ENCODE peak calls at places on chromosomes 13 and 19, in seven cellular contexts. W, Y, P, V, Q, D and N are unnamed samples.

GRCh38 chr19:35828694-35829301 is 16.2 kb upstream of the PRODH2 start:
- DNase-seq in W (peak), Y (peak), P (peak), V (peak), Q (peak), D (peak), N (peak)

GRCh38 chr19:788821-789472 is 8.3 kb upstream of the PTBP1 start:
- DNase-seq in W (no peak), Y (no peak), P (peak), V (no peak), Q (no peak), D (peak), N (no peak)

GRCh38 chr13:113445791-113446487 is 7.3 kb downstream of the ADPRHL1 start:
- DNase-seq in W (no peak), Y (no peak), P (no peak), V (peak), Q (no peak), D (no peak), N (no peak)

GRCh38 chr19:48867922-48868195 is 558 bp downstream of the PLEKHA4 start:
- DNase-seq in W (no peak), Y (no peak), P (no peak), V (peak), Q (no peak), D (no peak), N (no peak)

GRCh38 chr13:45367358-45367757 is 26.4 kb upstream of the TPT1 start:
- DNase-seq in W (no peak), Y (peak), P (peak), V (no peak), Q (peak), D (no peak), N (peak)

GRCh38 chr19:3458595-3459284 is 21.6 kb downstream of the SMIM24 start:
- DNase-seq in W (no peak), Y (no peak), P (no peak), V (peak), Q (no peak), D (no peak), N (no peak)

GRCh38 chr13:92313382-92313781 is 913.2 kb upstream of the GPC6 start:
- DNase-seq in W (no peak), Y (no peak), P (no peak), V (no peak), Q (no peak), D (no peak), N (no peak)

GRCh38 chr13:113040597-113041292 is 64.8 kb upstream of the F7 start:
- DNase-seq in W (no peak), Y (no peak), P (no peak), V (peak), Q (no peak), D (no peak), N (no peak)

GRCh38 chr19:3632739-3633558 is 6.4 kb upstream of the CACTIN start:
- DNase-seq in W (no peak), Y (no peak), P (no peak), V (peak), Q (no peak), D (no peak), N (no peak)

GRCh38 chr19:19405919-19406877 is 723 bp downstream of the GATAD2A start:
- DNase-seq in W (no peak), Y (no peak), P (peak), V (peak), Q (peak), D (no peak), N (peak)

GRCh38 chr13:109243311-109243951 is 543.0 kb downstream of the IRS2 start:
- DNase-seq in W (no peak), Y (no peak), P (no peak), V (no peak), Q (peak), D (no peak), N (peak)

GRCh38 chr19:41957161-41957837 is 1.8 kb downstream of the RABAC1 start:
- DNase-seq in W (no peak), Y (no peak), P (no peak), V (no peak), Q (no peak), D (no peak), N (no peak)

GRCh38 chr13:52001120-52001731 is 10.0 kb downstream of the ATP7B start:
- DNase-seq in W (peak), Y (no peak), P (no peak), V (no peak), Q (peak), D (no peak), N (peak)

GRCh38 chr13:30847697-30848307 is 58.3 kb upstream of the MEDAG start:
- DNase-seq in W (no peak), Y (no peak), P (no peak), V (no peak), Q (peak), D (no peak), N (peak)

GRCh38 chr19:46065486-46065885 is 24.7 kb upstream of the IGFL4 start:
- DNase-seq in W (no peak), Y (no peak), P (no peak), V (no peak), Q (peak), D (no peak), N (peak)

GRCh38 chr13:102913924-102914628 is 68.2 kb downstream of the ERCC5 start:
- DNase-seq in W (no peak), Y (no peak), P (no peak), V (no peak), Q (peak), D (no peak), N (peak)

GRCh38 chr19:6088677-6089063 is 21.6 kb downstream of the RFX2 start:
- DNase-seq in W (no peak), Y (no peak), P (no peak), V (no peak), Q (peak), D (no peak), N (peak)

GRCh38 chr19:17468302-17469091 is 1.8 kb upstream of the SLC27A1 start:
- DNase-seq in W (no peak), Y (no peak), P (peak), V (peak), Q (no peak), D (no peak), N (no peak)

GRCh38 chr19:46992699-46993535 is 26.7 kb upstream of the NPAS1 start:
- DNase-seq in W (no peak), Y (no peak), P (peak), V (peak), Q (no peak), D (no peak), N (no peak)

GRCh38 chr19:1608414-1609391 is 3.4 kb upstream of the UQCR11 start:
- DNase-seq in W (no peak), Y (no peak), P (no peak), V (no peak), Q (peak), D (no peak), N (no peak)

GRCh38 chr13:70188567-70188966 is 80.3 kb upstream of the KLHL1 start:
- DNase-seq in W (no peak), Y (no peak), P (no peak), V (no peak), Q (no peak), D (no peak), N (peak)

GRCh38 chr19:39845172-39845571 is 1.0 kb downstream of the FBL start:
- DNase-seq in W (no peak), Y (no peak), P (no peak), V (no peak), Q (peak), D (no peak), N (no peak)

GRCh38 chr19:31350033-31350692 is 927 bp upstream of the TSHZ3 start:
- DNase-seq in W (no peak), Y (no peak), P (peak), V (peak), Q (no peak), D (no peak), N (no peak)

GRCh38 chr13:110536006-110536693 is 25.4 kb downstream of the RAB20 start:
- DNase-seq in W (peak), Y (no peak), P (no peak), V (no peak), Q (no peak), D (no peak), N (no peak)

GRCh38 chr19:49502866-49503581 is 6.8 kb downstream of the RPS11 start:
- DNase-seq in W (peak), Y (no peak), P (peak), V (peak), Q (peak), D (no peak), N (peak)

GRCh38 chr19:44476559-44477408 is 23.5 kb downstream of the ZNF180 start:
- DNase-seq in W (no peak), Y (no peak), P (no peak), V (no peak), Q (peak), D (no peak), N (peak)

GRCh38 chr19:18461471-18461870 is 23.5 kb upstream of the ISYNA1 start:
- DNase-seq in W (no peak), Y (no peak), P (no peak), V (peak), Q (no peak), D (no peak), N (no peak)

GRCh38 chr13:45269204-45269603 is 68.4 kb upstream of the KCTD4 start:
- DNase-seq in W (no peak), Y (no peak), P (no peak), V (no peak), Q (peak), D (no peak), N (peak)

GRCh38 chr13:23621316-23621645 is 51.1 kb downstream of the TNFRSF19 start:
- DNase-seq in W (no peak), Y (no peak), P (no peak), V (no peak), Q (peak), D (no peak), N (peak)

GRCh38 chr13:32426191-32426980 is 1.5 kb downstream of the N4BP2L1 start:
- DNase-seq in W (peak), Y (peak), P (no peak), V (no peak), Q (no peak), D (no peak), N (peak)

GRCh38 chr19:3798137-3798536 is 12.0 kb upstream of the MATK start:
- DNase-seq in W (peak), Y (no peak), P (no peak), V (no peak), Q (no peak), D (no peak), N (no peak)

GRCh38 chr19:4061178-4061682 is 5.5 kb downstream of the ZBTB7A start:
- DNase-seq in W (no peak), Y (no peak), P (peak), V (peak), Q (peak), D (no peak), N (peak)

GRCh38 chr19:35346193-35347052 is 1.3 kb upstream of the FFAR1 start:
- DNase-seq in W (peak), Y (peak), P (no peak), V (peak), Q (no peak), D (peak), N (no peak)

GRCh38 chr19:45498411-45499195 is at the start of gene PPM1N:
- DNase-seq in W (peak), Y (peak), P (no peak), V (no peak), Q (no peak), D (no peak), N (no peak)

GRCh38 chr19:10871711-10872550 is 578 bp downstream of the CARM1 start:
- DNase-seq in W (no peak), Y (peak), P (peak), V (peak), Q (peak), D (peak), N (no peak)